ENCODE peak calls at places on chromosomes 6 and 20, in seven cellular contexts. O is fibroblast of lung; Y is psoas muscle; B is SK-N-SH; S is naive thymus-derived CD4-positive, alpha-beta T cell; U is CD8-positive, alpha-beta T cell; I is H9. F is an unnamed sample. For H3K4me1, the result is how much of the 10 kb centered on the place peaks cover.

GRCh38 chr20:57513199-57513598 is 11.7 kb downstream of the CTCFL start:
- DNase-seq in O (peak), Y (no peak), B (no peak), S (no peak), U (no peak), I (no peak), F (no peak)

GRCh38 chr6:76774750-76775396 is 688.4 kb downstream of the HTR1B start:
- DNase-seq in O (no peak), Y (no peak), B (no peak), S (no peak), U (no peak), I (no peak), F (peak)

GRCh38 chr6:42113929-42114636 is 28.3 kb downstream of the C6orf132 start:
- DNase-seq in O (no peak), Y (no peak), B (no peak), S (no peak), U (no peak), I (no peak), F (no peak)

GRCh38 chr6:5923840-5924239 is 82.9 kb downstream of the NRN1 start:
- DNase-seq in O (no peak), Y (no peak), B (no peak), S (no peak), U (no peak), I (no peak), F (no peak)

GRCh38 chr20:24965065-24965919 is 16.2 kb downstream of the CST7 start:
- DNase-seq in O (no peak), Y (no peak), B (no peak), S (no peak), U (no peak), I (peak), F (no peak)

GRCh38 chr6:53133961-53134360 is 14.7 kb downstream of the GCM1 start:
- DNase-seq in O (no peak), Y (no peak), B (no peak), S (no peak), U (no peak), I (no peak), F (no peak)

GRCh38 chr20:53337419-53338101 is 256.1 kb downstream of the ZNF217 start:
- DNase-seq in O (no peak), Y (no peak), B (no peak), S (no peak), U (no peak), I (no peak), F (no peak)

GRCh38 chr20:35263609-35264223 is 14.2 kb downstream of the MMP24OS start:
- DNase-seq in O (no peak), Y (no peak), B (no peak), S (no peak), U (no peak), I (no peak), F (no peak)

GRCh38 chr20:12837646-12838045 is 171.1 kb upstream of the SPTLC3 start:
- DNase-seq in O (no peak), Y (no peak), B (no peak), S (no peak), U (no peak), I (no peak), F (no peak)

DNA sequence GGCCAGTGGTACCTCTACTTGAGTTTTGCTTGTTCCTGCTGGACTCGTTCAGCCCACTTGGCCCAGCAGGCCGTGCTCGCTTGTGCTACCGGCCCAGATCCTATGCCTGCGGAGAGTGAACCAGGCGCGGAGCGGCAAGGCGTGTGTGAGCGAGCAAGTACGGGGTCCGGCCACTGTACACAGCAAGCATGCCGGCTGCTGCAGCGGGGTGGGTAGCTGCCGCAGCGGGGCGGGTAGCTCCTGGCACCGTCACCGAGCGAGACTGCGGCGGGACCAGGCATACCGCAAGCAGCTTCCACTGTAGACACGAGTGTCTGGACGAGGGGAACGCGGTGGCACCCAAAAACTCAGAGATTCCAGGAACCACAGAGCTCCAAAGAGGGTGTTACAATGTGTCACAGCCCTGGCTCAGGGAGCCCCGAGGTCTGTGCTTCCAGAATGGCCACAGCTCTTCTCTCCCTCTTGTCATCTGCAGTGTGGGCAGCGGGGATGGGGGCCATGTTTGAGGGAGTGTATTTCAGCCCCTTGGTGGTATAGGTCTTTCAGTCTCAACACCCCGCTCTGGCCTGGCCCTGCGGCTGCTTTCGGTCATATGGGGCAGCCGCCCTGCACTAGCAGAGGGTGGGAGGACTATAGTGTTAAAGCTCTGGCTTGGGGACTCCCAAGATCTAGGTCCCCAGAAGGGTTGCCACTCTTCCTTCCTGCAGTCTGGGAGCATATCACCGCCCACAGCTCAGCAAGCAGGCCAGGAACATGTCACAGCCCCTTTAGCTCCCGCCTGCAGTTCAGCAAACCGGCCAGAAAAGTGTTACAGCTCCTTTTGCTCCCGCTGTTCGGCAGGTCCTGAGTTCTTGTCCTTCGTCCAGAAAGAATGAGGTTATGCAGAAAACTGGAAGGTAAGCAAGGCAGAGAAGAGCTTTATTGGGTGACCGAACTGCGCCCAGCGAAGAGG is 6.1 kb upstream of the RWDD1 start:
- DNase-seq in O (no peak), Y (peak), B (no peak), S (peak), U (peak), I (no peak), F (no peak)
- H3K27ac ChIP-seq in O (no peak), Y (peak), B (no peak), S (no peak), U (no peak), I (no peak), F (no peak)

GRCh38 chr6:136767583-136768307 is 24.5 kb downstream of the MAP3K5 start:
- DNase-seq in O (peak), Y (no peak), B (no peak), S (no peak), U (no peak), I (no peak), F (no peak)

GRCh38 chr6:136769759-136770158 is 22.5 kb downstream of the MAP3K5 start:
- DNase-seq in O (no peak), Y (no peak), B (no peak), S (no peak), U (no peak), I (no peak), F (no peak)

GRCh38 chr6:136766274-136766673 is 26.0 kb downstream of the MAP3K5 start:
- DNase-seq in O (no peak), Y (no peak), B (no peak), S (no peak), U (no peak), I (no peak), F (no peak)

GRCh38 chr6:136764522-136764993 is 27.7 kb downstream of the MAP3K5 start:
- DNase-seq in O (no peak), Y (no peak), B (no peak), S (peak), U (no peak), I (no peak), F (no peak)

GRCh38 chr6:136767103-136767502 is 25.2 kb downstream of the MAP3K5 start:
- DNase-seq in O (no peak), Y (no peak), B (no peak), S (no peak), U (no peak), I (no peak), F (no peak)
- H3K4me1 ChIP-seq in O (under half), Y (under half), B (under half), S (under half), U (under half), I (under half), F (under half)

DNA sequence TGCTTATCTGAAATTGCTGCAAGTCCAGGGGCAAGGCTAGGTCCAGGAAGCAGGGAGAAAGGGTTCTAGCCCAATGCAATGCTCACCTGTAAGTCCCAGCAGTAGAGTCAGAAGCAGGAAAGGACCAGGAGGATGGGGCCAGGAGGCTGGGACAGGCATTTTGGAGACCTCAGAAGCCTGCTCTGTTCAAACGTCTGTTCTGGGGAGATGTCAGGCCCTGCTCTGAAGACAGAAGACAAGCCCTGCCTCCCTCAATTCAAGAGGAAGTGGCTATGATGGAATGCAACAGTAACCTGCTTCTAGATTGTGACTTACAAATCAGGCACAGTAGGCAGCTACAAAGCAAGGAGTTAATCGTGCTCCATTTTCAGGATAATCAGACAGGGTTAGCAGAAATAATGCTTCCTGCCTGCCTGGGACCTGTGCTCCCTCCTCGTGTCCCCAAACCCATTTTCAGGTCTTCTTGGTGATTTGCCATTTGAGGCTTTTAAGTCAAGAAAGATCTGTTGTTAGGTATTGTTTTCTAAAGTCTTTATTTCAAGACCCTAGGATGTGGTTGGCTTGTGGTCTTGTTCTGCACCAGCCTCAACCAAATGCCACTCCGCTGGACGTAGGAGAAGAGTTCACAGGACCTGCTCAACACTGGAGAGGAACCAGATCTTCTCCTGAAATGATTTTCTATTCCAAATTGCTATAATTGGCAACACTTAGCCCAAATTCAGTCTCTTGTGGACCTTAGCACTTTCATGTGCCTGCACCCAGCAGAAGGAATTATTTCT is at the start of gene SIRPG:
- DNase-seq in O (no peak), Y (no peak), B (no peak), S (peak), U (no peak), I (no peak), F (no peak)
- H3K27ac ChIP-seq in O (no peak), Y (no peak), B (no peak), S (peak), U (peak), I (no peak), F (no peak)

GRCh38 chr20:43938017-43938655 is 23.5 kb downstream of the TOX2 start:
- DNase-seq in O (peak), Y (no peak), B (no peak), S (no peak), U (no peak), I (no peak), F (no peak)
- H3K4me1 ChIP-seq in O (under half), Y (under half), B (half or more), S (under half), U (under half), I (under half), F (under half)

DNA sequence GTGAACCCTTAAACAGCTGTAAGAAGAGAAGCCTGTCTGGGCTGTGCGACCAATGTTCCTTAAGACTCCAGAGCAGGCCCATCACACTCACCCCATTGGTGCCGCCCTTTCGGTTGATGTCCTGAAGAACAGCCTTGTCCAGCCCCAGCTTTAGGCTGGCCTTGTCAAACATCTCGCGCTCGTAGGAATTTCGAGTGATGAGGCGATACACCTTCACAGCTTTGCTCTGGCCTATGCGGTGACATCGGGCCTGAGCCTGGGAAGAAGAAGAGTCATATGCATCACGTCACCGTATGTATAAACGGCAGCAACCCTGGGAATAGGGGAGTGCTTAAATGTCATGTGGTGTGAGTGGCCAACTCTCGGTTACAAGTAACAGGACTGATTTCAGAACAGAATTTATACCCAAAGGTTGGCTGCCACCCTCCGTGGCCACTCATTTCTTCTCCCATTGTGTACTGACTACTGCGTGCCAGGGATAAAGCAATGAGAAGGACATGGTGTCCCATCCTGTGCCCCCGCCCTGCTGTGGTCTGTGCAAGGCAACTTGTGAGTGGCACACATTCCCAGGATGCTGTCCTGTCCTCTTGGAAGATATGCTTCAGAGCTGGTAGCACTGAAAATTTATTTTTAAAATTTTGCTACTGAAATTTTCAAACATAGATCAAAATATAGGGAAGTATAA is 90.7 kb upstream of the EMILIN3 start:
- DNase-seq in O (no peak), Y (peak), B (no peak), S (no peak), U (no peak), I (no peak), F (no peak)
- H3K27ac ChIP-seq in O (no peak), Y (no peak), B (no peak), S (no peak), U (no peak), I (no peak), F (no peak)

GRCh38 chr6:11209941-11210340 is 22.5 kb downstream of the NEDD9 start:
- DNase-seq in O (no peak), Y (no peak), B (no peak), S (no peak), U (no peak), I (no peak), F (no peak)

GRCh38 chr6:11208267-11208666 is 24.2 kb downstream of the NEDD9 start:
- DNase-seq in O (no peak), Y (no peak), B (no peak), S (no peak), U (no peak), I (no peak), F (no peak)

GRCh38 chr6:11210386-11211138 is 21.9 kb downstream of the NEDD9 start:
- DNase-seq in O (no peak), Y (no peak), B (no peak), S (no peak), U (no peak), I (no peak), F (no peak)

GRCh38 chr6:11211235-11211634 is 21.2 kb downstream of the NEDD9 start:
- DNase-seq in O (no peak), Y (no peak), B (no peak), S (no peak), U (no peak), I (no peak), F (no peak)

GRCh38 chr6:11209369-11209768 is 23.1 kb downstream of the NEDD9 start:
- DNase-seq in O (no peak), Y (no peak), B (no peak), S (no peak), U (no peak), I (no peak), F (no peak)
- H3K4me1 ChIP-seq in O (under half), Y (half or more), B (half or more), S (under half), U (under half), I (under half), F (under half)